ENCODE peak calls at places on chromosome 10, in nine cellular contexts. One of them, this sample, is unnamed.

GRCh38 chr10:78688945-78689935 is 379.5 kb upstream of the ZMIZ1 start:
- DNase-seq in head of caudate nucleus: peak
- DNase-seq in spleen: no peak
- DNase-seq in stimulated activated naive CD4-positive, alpha-beta T cell: no peak
- DNase-seq in endothelial cell: no peak
- DNase-seq in fibroblast of the aortic adventitia: peak
- DNase-seq in effector memory CD4-positive, alpha-beta T cell: no peak
- DNase-seq in esophagus squamous epithelium: no peak
- DNase-seq in HTR-8/SVneo: no peak
- DNase-seq in this sample: no peak

GRCh38 chr10:5560142-5560843 is 35.5 kb downstream of the CALML3 start:
- DNase-seq in esophagus squamous epithelium: no peak
- DNase-seq in HTR-8/SVneo: no peak
- DNase-seq in head of caudate nucleus: no peak
- DNase-seq in fibroblast of the aortic adventitia: no peak
- DNase-seq in stimulated activated naive CD4-positive, alpha-beta T cell: no peak
- DNase-seq in spleen: peak
- DNase-seq in effector memory CD4-positive, alpha-beta T cell: no peak
- DNase-seq in endothelial cell: no peak
- DNase-seq in this sample: peak

GRCh38 chr10:18681366-18681765 is 22.1 kb downstream of the ARL5B start:
- DNase-seq in spleen: no peak
- DNase-seq in fibroblast of the aortic adventitia: peak
- DNase-seq in HTR-8/SVneo: no peak
- DNase-seq in head of caudate nucleus: no peak
- DNase-seq in effector memory CD4-positive, alpha-beta T cell: no peak
- DNase-seq in stimulated activated naive CD4-positive, alpha-beta T cell: no peak
- DNase-seq in endothelial cell: no peak
- DNase-seq in esophagus squamous epithelium: no peak
- DNase-seq in this sample: no peak

GRCh38 chr10:49516216-49516970 is 22.5 kb downstream of the ERCC6 start:
- DNase-seq in esophagus squamous epithelium: no peak
- DNase-seq in spleen: no peak
- DNase-seq in HTR-8/SVneo: no peak
- DNase-seq in effector memory CD4-positive, alpha-beta T cell: no peak
- DNase-seq in endothelial cell: no peak
- DNase-seq in head of caudate nucleus: no peak
- DNase-seq in stimulated activated naive CD4-positive, alpha-beta T cell: no peak
- DNase-seq in fibroblast of the aortic adventitia: no peak
- DNase-seq in this sample: no peak

GRCh38 chr10:24811906-24812305 is 88.2 kb upstream of the ARHGAP21 start:
- DNase-seq in endothelial cell: peak
- DNase-seq in HTR-8/SVneo: no peak
- DNase-seq in fibroblast of the aortic adventitia: no peak
- DNase-seq in head of caudate nucleus: peak
- DNase-seq in esophagus squamous epithelium: no peak
- DNase-seq in spleen: no peak
- DNase-seq in stimulated activated naive CD4-positive, alpha-beta T cell: no peak
- DNase-seq in effector memory CD4-positive, alpha-beta T cell: no peak
- DNase-seq in this sample: no peak

GRCh38 chr10:33113111-33113856 is 155.3 kb upstream of the ITGB1 start:
- DNase-seq in HTR-8/SVneo: no peak
- DNase-seq in endothelial cell: no peak
- DNase-seq in esophagus squamous epithelium: no peak
- DNase-seq in fibroblast of the aortic adventitia: peak
- DNase-seq in spleen: no peak
- DNase-seq in head of caudate nucleus: no peak
- DNase-seq in effector memory CD4-positive, alpha-beta T cell: no peak
- DNase-seq in stimulated activated naive CD4-positive, alpha-beta T cell: no peak
- DNase-seq in this sample: no peak

GRCh38 chr10:64859911-64860310 is 1338.7 kb downstream of the REEP3 start:
- DNase-seq in esophagus squamous epithelium: no peak
- DNase-seq in effector memory CD4-positive, alpha-beta T cell: no peak
- DNase-seq in fibroblast of the aortic adventitia: no peak
- DNase-seq in spleen: no peak
- DNase-seq in head of caudate nucleus: no peak
- DNase-seq in endothelial cell: no peak
- DNase-seq in stimulated activated naive CD4-positive, alpha-beta T cell: no peak
- DNase-seq in HTR-8/SVneo: no peak
- DNase-seq in this sample: no peak

GRCh38 chr10:6176691-6177231 is 26.0 kb upstream of the PFKFB3 start:
- DNase-seq in endothelial cell: peak
- DNase-seq in fibroblast of the aortic adventitia: peak
- DNase-seq in effector memory CD4-positive, alpha-beta T cell: no peak
- DNase-seq in spleen: no peak
- DNase-seq in head of caudate nucleus: no peak
- DNase-seq in stimulated activated naive CD4-positive, alpha-beta T cell: no peak
- DNase-seq in esophagus squamous epithelium: no peak
- DNase-seq in HTR-8/SVneo: no peak
- DNase-seq in this sample: no peak

GRCh38 chr10:87700031-87700796 is 40.5 kb downstream of the PAPSS2 start:
- DNase-seq in endothelial cell: no peak
- DNase-seq in spleen: no peak
- DNase-seq in effector memory CD4-positive, alpha-beta T cell: no peak
- DNase-seq in fibroblast of the aortic adventitia: peak
- DNase-seq in esophagus squamous epithelium: no peak
- DNase-seq in head of caudate nucleus: no peak
- DNase-seq in HTR-8/SVneo: peak
- DNase-seq in stimulated activated naive CD4-positive, alpha-beta T cell: no peak
- DNase-seq in this sample: no peak

GRCh38 chr10:110408203-110408871 is 89.4 kb upstream of the DUSP5 start:
- DNase-seq in fibroblast of the aortic adventitia: no peak
- DNase-seq in head of caudate nucleus: no peak
- DNase-seq in esophagus squamous epithelium: no peak
- DNase-seq in stimulated activated naive CD4-positive, alpha-beta T cell: no peak
- DNase-seq in endothelial cell: no peak
- DNase-seq in spleen: no peak
- DNase-seq in HTR-8/SVneo: no peak
- DNase-seq in effector memory CD4-positive, alpha-beta T cell: no peak
- DNase-seq in this sample: no peak

GRCh38 chr10:126930506-126931458 is 25.6 kb downstream of the DOCK1 start:
- DNase-seq in esophagus squamous epithelium: no peak
- DNase-seq in spleen: no peak
- DNase-seq in effector memory CD4-positive, alpha-beta T cell: no peak
- DNase-seq in endothelial cell: no peak
- DNase-seq in HTR-8/SVneo: no peak
- DNase-seq in fibroblast of the aortic adventitia: peak
- DNase-seq in stimulated activated naive CD4-positive, alpha-beta T cell: no peak
- DNase-seq in head of caudate nucleus: no peak
- DNase-seq in this sample: no peak

GRCh38 chr10:114239117-114239993 is at the start of gene VWA2:
- DNase-seq in fibroblast of the aortic adventitia: no peak
- DNase-seq in effector memory CD4-positive, alpha-beta T cell: no peak
- DNase-seq in esophagus squamous epithelium: no peak
- DNase-seq in endothelial cell: peak
- DNase-seq in stimulated activated naive CD4-positive, alpha-beta T cell: no peak
- DNase-seq in HTR-8/SVneo: no peak
- DNase-seq in spleen: peak
- DNase-seq in head of caudate nucleus: no peak
- DNase-seq in this sample: no peak

GRCh38 chr10:96043895-96044580 is 655 bp downstream of the CCNJ start:
- DNase-seq in spleen: peak
- DNase-seq in fibroblast of the aortic adventitia: peak
- DNase-seq in stimulated activated naive CD4-positive, alpha-beta T cell: peak
- DNase-seq in effector memory CD4-positive, alpha-beta T cell: peak
- DNase-seq in head of caudate nucleus: peak
- DNase-seq in endothelial cell: peak
- DNase-seq in esophagus squamous epithelium: no peak
- DNase-seq in HTR-8/SVneo: peak
- DNase-seq in this sample: peak

GRCh38 chr10:111338035-111338434 is 261.2 kb downstream of the ADRA2A start:
- DNase-seq in spleen: no peak
- DNase-seq in fibroblast of the aortic adventitia: no peak
- DNase-seq in HTR-8/SVneo: no peak
- DNase-seq in esophagus squamous epithelium: no peak
- DNase-seq in stimulated activated naive CD4-positive, alpha-beta T cell: no peak
- DNase-seq in effector memory CD4-positive, alpha-beta T cell: no peak
- DNase-seq in endothelial cell: no peak
- DNase-seq in head of caudate nucleus: no peak
- DNase-seq in this sample: no peak

GRCh38 chr10:110311357-110311949 is 6.7 kb upstream of the SMNDC1 start:
- DNase-seq in fibroblast of the aortic adventitia: peak
- DNase-seq in esophagus squamous epithelium: no peak
- DNase-seq in spleen: no peak
- DNase-seq in endothelial cell: peak
- DNase-seq in HTR-8/SVneo: no peak
- DNase-seq in stimulated activated naive CD4-positive, alpha-beta T cell: peak
- DNase-seq in head of caudate nucleus: peak
- DNase-seq in effector memory CD4-positive, alpha-beta T cell: no peak
- DNase-seq in this sample: no peak

GRCh38 chr10:70272925-70273316 is 10.9 kb downstream of the NPFFR1 start:
- DNase-seq in esophagus squamous epithelium: no peak
- DNase-seq in HTR-8/SVneo: peak
- DNase-seq in head of caudate nucleus: no peak
- DNase-seq in stimulated activated naive CD4-positive, alpha-beta T cell: no peak
- DNase-seq in fibroblast of the aortic adventitia: peak
- DNase-seq in effector memory CD4-positive, alpha-beta T cell: no peak
- DNase-seq in spleen: no peak
- DNase-seq in endothelial cell: no peak
- DNase-seq in this sample: no peak

GRCh38 chr10:103307594-103307993 is 30.7 kb downstream of the INA start:
- DNase-seq in fibroblast of the aortic adventitia: no peak
- DNase-seq in stimulated activated naive CD4-positive, alpha-beta T cell: no peak
- DNase-seq in head of caudate nucleus: no peak
- DNase-seq in HTR-8/SVneo: no peak
- DNase-seq in spleen: no peak
- DNase-seq in esophagus squamous epithelium: no peak
- DNase-seq in effector memory CD4-positive, alpha-beta T cell: no peak
- DNase-seq in endothelial cell: no peak
- DNase-seq in this sample: peak

GRCh38 chr10:80769700-80770160 is 232.0 kb downstream of the SH2D4B start:
- DNase-seq in effector memory CD4-positive, alpha-beta T cell: no peak
- DNase-seq in HTR-8/SVneo: no peak
- DNase-seq in endothelial cell: no peak
- DNase-seq in stimulated activated naive CD4-positive, alpha-beta T cell: no peak
- DNase-seq in esophagus squamous epithelium: no peak
- DNase-seq in spleen: no peak
- DNase-seq in fibroblast of the aortic adventitia: no peak
- DNase-seq in head of caudate nucleus: no peak
- DNase-seq in this sample: no peak

This sample was measured in mesenteric fat pad.